ENCODE peak calls at places on chromosomes 3 and 15, in nine cellular contexts. One of them, this sample, is unnamed.
A peak's percentile ranks its signal among the peaks of the same experiment; 100 is the strongest.

GRCh38 chr15:94306700-94307650 is 75.6 kb downstream of the MCTP2 start:
- DNase-seq in A549: no peak
- DNase-seq in skeletal muscle cell: no peak
- DNase-seq in SW480: no peak
- DNase-seq in Jurkat, Clone E6-1: no peak
- DNase-seq in AG08396: no peak
- DNase-seq in activated CD4-positive, alpha-beta T cell treated with anti-CD3 and anti-CD28 coated beads, Interleukin-2, amount 50 U/mL, for 1 hour: no peak
- DNase-seq in cardiac fibroblast: peak; percentile 5
- DNase-seq in breast epithelium: no peak
- DNase-seq in this sample: no peak

GRCh38 chr3:37693791-37694194 is 167.9 kb upstream of the CTDSPL start:
- DNase-seq in A549: no peak
- DNase-seq in skeletal muscle cell: no peak
- DNase-seq in SW480: no peak
- DNase-seq in Jurkat, Clone E6-1: no peak
- DNase-seq in AG08396: no peak
- DNase-seq in activated CD4-positive, alpha-beta T cell treated with anti-CD3 and anti-CD28 coated beads, Interleukin-2, amount 50 U/mL, for 1 hour: no peak
- DNase-seq in cardiac fibroblast: no peak
- DNase-seq in breast epithelium: no peak
- DNase-seq in this sample: no peak

GRCh38 chr15:69031013-69032001 is 16.8 kb downstream of the NOX5 start:
- DNase-seq in A549: peak; percentile 82
- DNase-seq in skeletal muscle cell: no peak
- DNase-seq in SW480: peak; percentile 42
- DNase-seq in Jurkat, Clone E6-1: no peak
- DNase-seq in AG08396: peak; percentile 43
- DNase-seq in activated CD4-positive, alpha-beta T cell treated with anti-CD3 and anti-CD28 coated beads, Interleukin-2, amount 50 U/mL, for 1 hour: peak; percentile 8
- DNase-seq in cardiac fibroblast: peak; percentile 39
- DNase-seq in breast epithelium: peak; percentile 21
- DNase-seq in this sample: peak; percentile 66

GRCh38 chr3:100637197-100637631 is 27.8 kb downstream of the ADGRG7 start:
- DNase-seq in A549: no peak
- DNase-seq in skeletal muscle cell: no peak
- DNase-seq in SW480: no peak
- DNase-seq in Jurkat, Clone E6-1: no peak
- DNase-seq in AG08396: no peak
- DNase-seq in activated CD4-positive, alpha-beta T cell treated with anti-CD3 and anti-CD28 coated beads, Interleukin-2, amount 50 U/mL, for 1 hour: no peak
- DNase-seq in cardiac fibroblast: no peak
- DNase-seq in breast epithelium: no peak
- DNase-seq in this sample: no peak

GRCh38 chr3:21294768-21295167 is 456.2 kb downstream of the ZNF385D start:
- DNase-seq in A549: no peak
- DNase-seq in skeletal muscle cell: no peak
- DNase-seq in SW480: no peak
- DNase-seq in Jurkat, Clone E6-1: no peak
- DNase-seq in AG08396: no peak
- DNase-seq in activated CD4-positive, alpha-beta T cell treated with anti-CD3 and anti-CD28 coated beads, Interleukin-2, amount 50 U/mL, for 1 hour: no peak
- DNase-seq in cardiac fibroblast: peak; percentile 46
- DNase-seq in breast epithelium: no peak
- DNase-seq in this sample: no peak

GRCh38 chr3:37052860-37053259 is 59.5 kb downstream of the MLH1 start:
- DNase-seq in A549: no peak
- DNase-seq in skeletal muscle cell: no peak
- DNase-seq in SW480: no peak
- DNase-seq in Jurkat, Clone E6-1: no peak
- DNase-seq in AG08396: no peak
- DNase-seq in activated CD4-positive, alpha-beta T cell treated with anti-CD3 and anti-CD28 coated beads, Interleukin-2, amount 50 U/mL, for 1 hour: no peak
- DNase-seq in cardiac fibroblast: no peak
- DNase-seq in breast epithelium: no peak
- DNase-seq in this sample: no peak

GRCh38 chr3:179398574-179399249 is 51.2 kb downstream of the MFN1 start:
- DNase-seq in A549: no peak
- DNase-seq in skeletal muscle cell: no peak
- DNase-seq in SW480: no peak
- DNase-seq in Jurkat, Clone E6-1: no peak
- DNase-seq in AG08396: peak; percentile 15
- DNase-seq in activated CD4-positive, alpha-beta T cell treated with anti-CD3 and anti-CD28 coated beads, Interleukin-2, amount 50 U/mL, for 1 hour: no peak
- DNase-seq in cardiac fibroblast: no peak
- DNase-seq in breast epithelium: no peak
- DNase-seq in this sample: no peak

GRCh38 chr3:126212629-126213375 is 32.4 kb upstream of the ALDH1L1 start:
- DNase-seq in A549: peak; percentile 21
- DNase-seq in skeletal muscle cell: no peak
- DNase-seq in SW480: peak; percentile 63
- DNase-seq in Jurkat, Clone E6-1: peak; percentile 12
- DNase-seq in AG08396: peak; percentile 75
- DNase-seq in activated CD4-positive, alpha-beta T cell treated with anti-CD3 and anti-CD28 coated beads, Interleukin-2, amount 50 U/mL, for 1 hour: no peak
- DNase-seq in cardiac fibroblast: peak; percentile 70
- DNase-seq in breast epithelium: peak; percentile 39
- DNase-seq in this sample: peak; percentile 74

GRCh38 chr15:77035584-77035983 is 35.3 kb downstream of the TSPAN3 start:
- DNase-seq in A549: no peak
- DNase-seq in skeletal muscle cell: no peak
- DNase-seq in SW480: no peak
- DNase-seq in Jurkat, Clone E6-1: no peak
- DNase-seq in AG08396: no peak
- DNase-seq in activated CD4-positive, alpha-beta T cell treated with anti-CD3 and anti-CD28 coated beads, Interleukin-2, amount 50 U/mL, for 1 hour: no peak
- DNase-seq in cardiac fibroblast: no peak
- DNase-seq in breast epithelium: no peak
- DNase-seq in this sample: no peak

GRCh38 chr3:170703121-170703588 is 117.3 kb upstream of the SLC7A14 start:
- DNase-seq in A549: no peak
- DNase-seq in skeletal muscle cell: peak; percentile 78
- DNase-seq in SW480: no peak
- DNase-seq in Jurkat, Clone E6-1: no peak
- DNase-seq in AG08396: peak; percentile 61
- DNase-seq in activated CD4-positive, alpha-beta T cell treated with anti-CD3 and anti-CD28 coated beads, Interleukin-2, amount 50 U/mL, for 1 hour: no peak
- DNase-seq in cardiac fibroblast: peak; percentile 56
- DNase-seq in breast epithelium: no peak
- DNase-seq in this sample: no peak

GRCh38 chr3:42653560-42654330 is at the start of gene ZBTB47:
- DNase-seq in A549: no peak
- DNase-seq in skeletal muscle cell: no peak
- DNase-seq in SW480: peak; percentile 23
- DNase-seq in Jurkat, Clone E6-1: no peak
- DNase-seq in AG08396: peak; percentile 57
- DNase-seq in activated CD4-positive, alpha-beta T cell treated with anti-CD3 and anti-CD28 coated beads, Interleukin-2, amount 50 U/mL, for 1 hour: no peak
- DNase-seq in cardiac fibroblast: peak; percentile 60
- DNase-seq in breast epithelium: no peak
- DNase-seq in this sample: no peak

GRCh38 chr15:101169457-101170071 is 82.3 kb downstream of the CHSY1 start:
- DNase-seq in A549: no peak
- DNase-seq in skeletal muscle cell: no peak
- DNase-seq in SW480: no peak
- DNase-seq in Jurkat, Clone E6-1: no peak
- DNase-seq in AG08396: no peak
- DNase-seq in activated CD4-positive, alpha-beta T cell treated with anti-CD3 and anti-CD28 coated beads, Interleukin-2, amount 50 U/mL, for 1 hour: no peak
- DNase-seq in cardiac fibroblast: peak; percentile 51
- DNase-seq in breast epithelium: no peak
- DNase-seq in this sample: no peak

GRCh38 chr15:74800559-74801094 is 12.0 kb upstream of the LMAN1L start:
- DNase-seq in A549: no peak
- DNase-seq in skeletal muscle cell: no peak
- DNase-seq in SW480: no peak
- DNase-seq in Jurkat, Clone E6-1: no peak
- DNase-seq in AG08396: no peak
- DNase-seq in activated CD4-positive, alpha-beta T cell treated with anti-CD3 and anti-CD28 coated beads, Interleukin-2, amount 50 U/mL, for 1 hour: no peak
- DNase-seq in cardiac fibroblast: no peak
- DNase-seq in breast epithelium: no peak
- DNase-seq in this sample: no peak

GRCh38 chr15:78212546-78213424 is 21.6 kb downstream of the ACSBG1 start:
- DNase-seq in A549: peak; percentile 89
- DNase-seq in skeletal muscle cell: peak; percentile 40
- DNase-seq in SW480: peak; percentile 88
- DNase-seq in Jurkat, Clone E6-1: no peak
- DNase-seq in AG08396: peak; percentile 77
- DNase-seq in activated CD4-positive, alpha-beta T cell treated with anti-CD3 and anti-CD28 coated beads, Interleukin-2, amount 50 U/mL, for 1 hour: no peak
- DNase-seq in cardiac fibroblast: peak; percentile 67
- DNase-seq in breast epithelium: no peak
- DNase-seq in this sample: peak; percentile 88

GRCh38 chr15:82808634-82809041 is 790 bp upstream of the WHAMM start:
- DNase-seq in A549: no peak
- DNase-seq in skeletal muscle cell: no peak
- DNase-seq in SW480: peak; percentile 52
- DNase-seq in Jurkat, Clone E6-1: no peak
- DNase-seq in AG08396: no peak
- DNase-seq in activated CD4-positive, alpha-beta T cell treated with anti-CD3 and anti-CD28 coated beads, Interleukin-2, amount 50 U/mL, for 1 hour: no peak
- DNase-seq in cardiac fibroblast: no peak
- DNase-seq in breast epithelium: no peak
- DNase-seq in this sample: peak; percentile 38

GRCh38 chr3:139944256-139944910 is 9.4 kb downstream of the CLSTN2 start:
- DNase-seq in A549: no peak
- DNase-seq in skeletal muscle cell: no peak
- DNase-seq in SW480: no peak
- DNase-seq in Jurkat, Clone E6-1: no peak
- DNase-seq in AG08396: no peak
- DNase-seq in activated CD4-positive, alpha-beta T cell treated with anti-CD3 and anti-CD28 coated beads, Interleukin-2, amount 50 U/mL, for 1 hour: no peak
- DNase-seq in cardiac fibroblast: no peak
- DNase-seq in breast epithelium: no peak
- DNase-seq in this sample: no peak

GRCh38 chr3:155425351-155425750 is 131.9 kb upstream of the STRIT1 start:
- DNase-seq in A549: no peak
- DNase-seq in skeletal muscle cell: no peak
- DNase-seq in SW480: no peak
- DNase-seq in Jurkat, Clone E6-1: no peak
- DNase-seq in AG08396: no peak
- DNase-seq in activated CD4-positive, alpha-beta T cell treated with anti-CD3 and anti-CD28 coated beads, Interleukin-2, amount 50 U/mL, for 1 hour: no peak
- DNase-seq in cardiac fibroblast: no peak
- DNase-seq in breast epithelium: no peak
- DNase-seq in this sample: no peak

GRCh38 chr3:14520967-14521366 is 19.2 kb downstream of the GRIP2 start:
- DNase-seq in A549: no peak
- DNase-seq in skeletal muscle cell: no peak
- DNase-seq in SW480: no peak
- DNase-seq in Jurkat, Clone E6-1: no peak
- DNase-seq in AG08396: no peak
- DNase-seq in activated CD4-positive, alpha-beta T cell treated with anti-CD3 and anti-CD28 coated beads, Interleukin-2, amount 50 U/mL, for 1 hour: no peak
- DNase-seq in cardiac fibroblast: no peak
- DNase-seq in breast epithelium: no peak
- DNase-seq in this sample: no peak

GRCh38 chr3:11749486-11749885 is 97.2 kb downstream of the TAMM41 start:
- DNase-seq in A549: no peak
- DNase-seq in skeletal muscle cell: peak; percentile 10
- DNase-seq in SW480: no peak
- DNase-seq in Jurkat, Clone E6-1: no peak
- DNase-seq in AG08396: no peak
- DNase-seq in activated CD4-positive, alpha-beta T cell treated with anti-CD3 and anti-CD28 coated beads, Interleukin-2, amount 50 U/mL, for 1 hour: no peak
- DNase-seq in cardiac fibroblast: no peak
- DNase-seq in breast epithelium: no peak
- DNase-seq in this sample: no peak

GRCh38 chr3:152843955-152844354 is 9.0 kb downstream of the P2RY1 start:
- DNase-seq in A549: no peak
- DNase-seq in skeletal muscle cell: no peak
- DNase-seq in SW480: no peak
- DNase-seq in Jurkat, Clone E6-1: no peak
- DNase-seq in AG08396: no peak
- DNase-seq in activated CD4-positive, alpha-beta T cell treated with anti-CD3 and anti-CD28 coated beads, Interleukin-2, amount 50 U/mL, for 1 hour: no peak
- DNase-seq in cardiac fibroblast: no peak
- DNase-seq in breast epithelium: no peak
- DNase-seq in this sample: no peak

GRCh38 chr15:59376735-59377134 is 4.1 kb upstream of the MYO1E start:
- DNase-seq in A549: no peak
- DNase-seq in skeletal muscle cell: no peak
- DNase-seq in SW480: peak; percentile 17
- DNase-seq in Jurkat, Clone E6-1: no peak
- DNase-seq in AG08396: no peak
- DNase-seq in activated CD4-positive, alpha-beta T cell treated with anti-CD3 and anti-CD28 coated beads, Interleukin-2, amount 50 U/mL, for 1 hour: no peak
- DNase-seq in cardiac fibroblast: peak; percentile 46
- DNase-seq in breast epithelium: no peak
- DNase-seq in this sample: no peak

GRCh38 chr15:57134877-57135276 is 216.4 kb downstream of the TCF12 start:
- DNase-seq in A549: no peak
- DNase-seq in skeletal muscle cell: no peak
- DNase-seq in SW480: no peak
- DNase-seq in Jurkat, Clone E6-1: no peak
- DNase-seq in AG08396: no peak
- DNase-seq in activated CD4-positive, alpha-beta T cell treated with anti-CD3 and anti-CD28 coated beads, Interleukin-2, amount 50 U/mL, for 1 hour: no peak
- DNase-seq in cardiac fibroblast: peak; percentile 75
- DNase-seq in breast epithelium: no peak
- DNase-seq in this sample: no peak

GRCh38 chr3:42229942-42230688 is 35.9 kb downstream of the CCK start:
- DNase-seq in A549: peak; percentile 57
- DNase-seq in skeletal muscle cell: no peak
- DNase-seq in SW480: peak; percentile 60
- DNase-seq in Jurkat, Clone E6-1: no peak
- DNase-seq in AG08396: peak; percentile 69
- DNase-seq in activated CD4-positive, alpha-beta T cell treated with anti-CD3 and anti-CD28 coated beads, Interleukin-2, amount 50 U/mL, for 1 hour: no peak
- DNase-seq in cardiac fibroblast: peak; percentile 70
- DNase-seq in breast epithelium: no peak
- DNase-seq in this sample: peak; percentile 49

GRCh38 chr3:134874737-134875413 is 79.8 kb downstream of the EPHB1 start:
- DNase-seq in A549: no peak
- DNase-seq in skeletal muscle cell: peak; percentile 4
- DNase-seq in SW480: no peak
- DNase-seq in Jurkat, Clone E6-1: no peak
- DNase-seq in AG08396: no peak
- DNase-seq in activated CD4-positive, alpha-beta T cell treated with anti-CD3 and anti-CD28 coated beads, Interleukin-2, amount 50 U/mL, for 1 hour: no peak
- DNase-seq in cardiac fibroblast: no peak
- DNase-seq in breast epithelium: no peak
- DNase-seq in this sample: no peak

GRCh38 chr3:52530918-52531635 is 2.6 kb downstream of the NT5DC2 start:
- DNase-seq in A549: no peak
- DNase-seq in skeletal muscle cell: no peak
- DNase-seq in SW480: no peak
- DNase-seq in Jurkat, Clone E6-1: no peak
- DNase-seq in AG08396: peak; percentile 7
- DNase-seq in activated CD4-positive, alpha-beta T cell treated with anti-CD3 and anti-CD28 coated beads, Interleukin-2, amount 50 U/mL, for 1 hour: no peak
- DNase-seq in cardiac fibroblast: no peak
- DNase-seq in breast epithelium: no peak
- DNase-seq in this sample: no peak

GRCh38 chr3:195850857-195851531 is 39.3 kb upstream of the MUC4 start:
- DNase-seq in A549: peak; percentile 69
- DNase-seq in skeletal muscle cell: peak; percentile 56
- DNase-seq in SW480: peak; percentile 89
- DNase-seq in Jurkat, Clone E6-1: peak; percentile 88
- DNase-seq in AG08396: peak; percentile 93
- DNase-seq in activated CD4-positive, alpha-beta T cell treated with anti-CD3 and anti-CD28 coated beads, Interleukin-2, amount 50 U/mL, for 1 hour: peak; percentile 87
- DNase-seq in cardiac fibroblast: peak; percentile 94
- DNase-seq in breast epithelium: peak; percentile 86
- DNase-seq in this sample: peak; percentile 91

GRCh38 chr15:69305204-69305931 is 6.7 kb downstream of the PAQR5 start:
- DNase-seq in A549: peak; percentile 98
- DNase-seq in skeletal muscle cell: peak; percentile 90
- DNase-seq in SW480: peak; percentile 80
- DNase-seq in Jurkat, Clone E6-1: no peak
- DNase-seq in AG08396: peak; percentile 90
- DNase-seq in activated CD4-positive, alpha-beta T cell treated with anti-CD3 and anti-CD28 coated beads, Interleukin-2, amount 50 U/mL, for 1 hour: no peak
- DNase-seq in cardiac fibroblast: peak; percentile 94
- DNase-seq in breast epithelium: no peak
- DNase-seq in this sample: peak; percentile 67

GRCh38 chr3:87359807-87360206 is 83.4 kb upstream of the POU1F1 start:
- DNase-seq in A549: no peak
- DNase-seq in skeletal muscle cell: no peak
- DNase-seq in SW480: no peak
- DNase-seq in Jurkat, Clone E6-1: no peak
- DNase-seq in AG08396: no peak
- DNase-seq in activated CD4-positive, alpha-beta T cell treated with anti-CD3 and anti-CD28 coated beads, Interleukin-2, amount 50 U/mL, for 1 hour: no peak
- DNase-seq in cardiac fibroblast: no peak
- DNase-seq in breast epithelium: peak; percentile 43
- DNase-seq in this sample: peak; percentile 45

GRCh38 chr15:89364741-89365450 is 30.3 kb upstream of the POLG start:
- DNase-seq in A549: no peak
- DNase-seq in skeletal muscle cell: no peak
- DNase-seq in SW480: no peak
- DNase-seq in Jurkat, Clone E6-1: no peak
- DNase-seq in AG08396: no peak
- DNase-seq in activated CD4-positive, alpha-beta T cell treated with anti-CD3 and anti-CD28 coated beads, Interleukin-2, amount 50 U/mL, for 1 hour: no peak
- DNase-seq in cardiac fibroblast: no peak
- DNase-seq in breast epithelium: no peak
- DNase-seq in this sample: no peak

GRCh38 chr15:66765478-66766281 is 63.6 kb downstream of the SMAD6 start:
- DNase-seq in A549: peak; percentile 95
- DNase-seq in skeletal muscle cell: no peak
- DNase-seq in SW480: peak; percentile 95
- DNase-seq in Jurkat, Clone E6-1: peak; percentile 41
- DNase-seq in AG08396: no peak
- DNase-seq in activated CD4-positive, alpha-beta T cell treated with anti-CD3 and anti-CD28 coated beads, Interleukin-2, amount 50 U/mL, for 1 hour: no peak
- DNase-seq in cardiac fibroblast: peak; percentile 42
- DNase-seq in breast epithelium: peak; percentile 93
- DNase-seq in this sample: peak; percentile 99

GRCh38 chr15:36301931-36302330 is 277.5 kb upstream of the CDIN1 start:
- DNase-seq in A549: no peak
- DNase-seq in skeletal muscle cell: no peak
- DNase-seq in SW480: no peak
- DNase-seq in Jurkat, Clone E6-1: no peak
- DNase-seq in AG08396: no peak
- DNase-seq in activated CD4-positive, alpha-beta T cell treated with anti-CD3 and anti-CD28 coated beads, Interleukin-2, amount 50 U/mL, for 1 hour: no peak
- DNase-seq in cardiac fibroblast: no peak
- DNase-seq in breast epithelium: no peak
- DNase-seq in this sample: no peak

This sample was measured in Calu3.